ENCODE peak calls at places on chromosomes 3 and 15, in four cellular contexts. A is heart left ventricle, L is posterior cingulate gyrus, S is NCI-H146. C is an unnamed sample.

GRCh38 chr3:105195260-105195659 is 171.4 kb upstream of the ALCAM start:
- DNase-seq in A (no peak), L (no peak), S (no peak), C (no peak)

GRCh38 chr15:41017051-41017735 is 63.9 kb downstream of the CHAC1 start:
- DNase-seq in A (no peak), L (no peak), S (no peak), C (no peak)

GRCh38 chr15:89198934-89199333 is 22.4 kb downstream of the RLBP1 start:
- DNase-seq in A (no peak), L (no peak), S (no peak), C (no peak)

GRCh38 chr3:17514597-17514996 is 227.8 kb downstream of the TBC1D5 start:
- DNase-seq in A (no peak), L (no peak), S (no peak), C (no peak)

GRCh38 chr3:87488725-87489124 is 212.3 kb upstream of the POU1F1 start:
- DNase-seq in A (no peak), L (no peak), S (no peak), C (no peak)

GRCh38 chr3:72193768-72194463 is 409.0 kb upstream of the PROK2 start:
- DNase-seq in A (no peak), L (no peak), S (no peak), C (no peak)

GRCh38 chr3:138081371-138082084 is 33.9 kb downstream of the DZIP1L start:
- DNase-seq in A (no peak), L (no peak), S (no peak), C (no peak)

GRCh38 chr15:84734794-84735479 is 13.5 kb upstream of the ZNF592 start:
- DNase-seq in A (peak), L (no peak), S (peak), C (peak)

GRCh38 chr3:191328963-191329653 is at the start of gene CCDC50:
- DNase-seq in A (peak), L (peak), S (peak), C (peak)

GRCh38 chr15:82750831-82751181 is 41.1 kb upstream of the AP3B2 start:
- DNase-seq in A (no peak), L (no peak), S (peak), C (no peak)

GRCh38 chr3:167882057-167882667 is 146.6 kb downstream of the SERPINI1 start:
- DNase-seq in A (no peak), L (no peak), S (peak), C (no peak)

GRCh38 chr15:67941643-67942315 is 101.9 kb upstream of the RNU6-1 start:
- DNase-seq in A (no peak), L (no peak), S (no peak), C (no peak)

GRCh38 chr3:1118074-1118473 is 25.2 kb downstream of the CNTN6 start:
- DNase-seq in A (no peak), L (no peak), S (no peak), C (no peak)

GRCh38 chr15:92619380-92620101 is 36.0 kb downstream of the FAM174B start:
- DNase-seq in A (no peak), L (no peak), S (no peak), C (no peak)

GRCh38 chr3:87082806-87083440 is 92.0 kb upstream of the VGLL3 start:
- DNase-seq in A (no peak), L (no peak), S (peak), C (no peak)

GRCh38 chr3:76824658-76825310 is 215.1 kb upstream of the ROBO2 start:
- DNase-seq in A (no peak), L (no peak), S (peak), C (no peak)

GRCh38 chr3:183372911-183373310 is 55.5 kb downstream of the MCF2L2 start:
- DNase-seq in A (no peak), L (no peak), S (no peak), C (no peak)

GRCh38 chr3:161163297-161163696 is 57.8 kb upstream of the NMD3 start:
- DNase-seq in A (no peak), L (no peak), S (no peak), C (no peak)

GRCh38 chr15:93288718-93289117 is 199.7 kb upstream of the RGMA start:
- DNase-seq in A (no peak), L (no peak), S (no peak), C (no peak)

GRCh38 chr3:5227812-5228211 is 40.3 kb downstream of the EDEM1 start:
- DNase-seq in A (no peak), L (no peak), S (no peak), C (no peak)

GRCh38 chr15:101618861-101619614 is 33.1 kb downstream of the TM2D3 start:
- DNase-seq in A (no peak), L (no peak), S (no peak), C (no peak)

GRCh38 chr3:49316696-49317457 is 23.0 kb downstream of the USP4 start:
- DNase-seq in A (no peak), L (peak), S (no peak), C (no peak)

GRCh38 chr3:176430244-176430893 is 766.9 kb downstream of the TBL1XR1 start:
- DNase-seq in A (no peak), L (no peak), S (peak), C (no peak)

GRCh38 chr15:79994651-79995050 is 23.7 kb upstream of the BCL2A1 start:
- DNase-seq in A (no peak), L (no peak), S (no peak), C (no peak)

GRCh38 chr3:39166932-39167532 is 13.6 kb upstream of the CSRNP1 start:
- DNase-seq in A (no peak), L (no peak), S (no peak), C (peak)

GRCh38 chr15:60592386-60593339 is 113.7 kb upstream of the ICE2 start:
- DNase-seq in A (peak), L (peak), S (peak), C (peak)

GRCh38 chr3:196287066-196287404 is 491 bp downstream of the PCYT1A start:
- DNase-seq in A (no peak), L (no peak), S (peak), C (peak)

GRCh38 chr3:159818399-159818798 is 170.2 kb upstream of the IL12A start:
- DNase-seq in A (peak), L (no peak), S (peak), C (no peak)

C was measured in aorta.